ENCODE peak calls at places on chromosomes 5 and 9, in nine cellular contexts. M is non-pigmented ciliary epithelial cell, Z is left ventricle myocardium inferior, C is LoVo, A is A172, U is AG20443, N is uterus, Q is dermis blood vessel endothelial cell, T is COR-L47. G is an unnamed sample.

GRCh38 chr9:14062449-14063187 is 251.3 kb downstream of the NFIB start:
- DNase-seq in M (peak), Z (no peak), C (no peak), A (no peak), U (peak), N (no peak), Q (peak), T (no peak), G (no peak)

GRCh38 chr9:81183763-81184162 is 505.6 kb downstream of the TLE1 start:
- DNase-seq in M (peak), Z (no peak), C (no peak), A (peak), U (no peak), N (no peak), Q (no peak), T (no peak), G (no peak)

GRCh38 chr5:83510199-83510730 is 38.7 kb downstream of the VCAN start:
- DNase-seq in M (no peak), Z (no peak), C (no peak), A (no peak), U (no peak), N (no peak), Q (no peak), T (no peak), G (no peak)

GRCh38 chr5:87729786-87730185 is 317.1 kb upstream of the CCNH start:
- DNase-seq in M (no peak), Z (no peak), C (no peak), A (no peak), U (no peak), N (no peak), Q (no peak), T (no peak), G (no peak)

GRCh38 chr9:7097785-7098420 is 340.1 kb downstream of the KDM4C start:
- DNase-seq in M (no peak), Z (no peak), C (no peak), A (peak), U (peak), N (no peak), Q (peak), T (no peak), G (no peak)

GRCh38 chr5:149380466-149381121 is 1.5 kb upstream of the IL17B start:
- DNase-seq in M (no peak), Z (no peak), C (no peak), A (no peak), U (no peak), N (peak), Q (no peak), T (no peak), G (no peak)

GRCh38 chr5:58080573-58080972 is 379.3 kb downstream of the PLK2 start:
- DNase-seq in M (no peak), Z (no peak), C (no peak), A (peak), U (no peak), N (no peak), Q (peak), T (no peak), G (no peak)

GRCh38 chr9:109986423-109987055 is 206.5 kb downstream of the PALM2AKAP2 start:
- DNase-seq in M (peak), Z (no peak), C (no peak), A (peak), U (peak), N (no peak), Q (peak), T (no peak), G (no peak)

GRCh38 chr9:24738421-24738961 is 192.8 kb upstream of the IZUMO3 start:
- DNase-seq in M (no peak), Z (no peak), C (no peak), A (no peak), U (no peak), N (no peak), Q (no peak), T (no peak), G (no peak)

GRCh38 chr5:172579403-172579990 is 61.6 kb upstream of the NEURL1B start:
- DNase-seq in M (no peak), Z (peak), C (no peak), A (no peak), U (no peak), N (no peak), Q (no peak), T (peak), G (no peak)

GRCh38 chr5:140131967-140132409 is 6.3 kb downstream of the IGIP start:
- DNase-seq in M (peak), Z (no peak), C (peak), A (peak), U (peak), N (no peak), Q (peak), T (no peak), G (no peak)

GRCh38 chr9:28976684-28977083 is 1403.4 kb upstream of the C9orf72 start:
- DNase-seq in M (peak), Z (no peak), C (no peak), A (no peak), U (no peak), N (no peak), Q (no peak), T (no peak), G (no peak)

GRCh38 chr9:72390896-72391295 is 25.9 kb upstream of the ZFAND5 start:
- DNase-seq in M (no peak), Z (no peak), C (no peak), A (no peak), U (no peak), N (no peak), Q (no peak), T (no peak), G (no peak)

GRCh38 chr9:22052376-22052945 is 43.4 kb upstream of the CDKN2B start:
- DNase-seq in M (peak), Z (no peak), C (peak), A (no peak), U (peak), N (no peak), Q (peak), T (no peak), G (no peak)

GRCh38 chr9:37943329-37944265 is 39.7 kb upstream of the SLC25A51 start:
- DNase-seq in M (no peak), Z (no peak), C (no peak), A (peak), U (peak), N (peak), Q (peak), T (no peak), G (no peak)